ENCODE peak calls at places on chromosomes 11 and 22, in six cellular contexts. One of them, this sample, is unnamed.

GRCh38 chr22:37842015-37842793 is 1.9 kb downstream of the ANKRD54 start:
- DNase-seq in nephron progenitor cell: no peak
- DNase-seq in cardiac muscle cell: no peak
- DNase-seq in uterus: no peak
- DNase-seq in fibroblast of mammary gland: no peak
- DNase-seq in HFF-Myc: no peak
- DNase-seq in this sample: no peak

GRCh38 chr11:3105791-3106735 is 48.8 kb upstream of the CARS1 start:
- DNase-seq in nephron progenitor cell: no peak
- DNase-seq in cardiac muscle cell: no peak
- DNase-seq in HFF-Myc: no peak
- DNase-seq in uterus: no peak
- DNase-seq in fibroblast of mammary gland: no peak
- DNase-seq in this sample: no peak

GRCh38 chr11:72643547-72643946 is 30.7 kb downstream of the PDE2A start:
- DNase-seq in cardiac muscle cell: peak
- DNase-seq in fibroblast of mammary gland: peak
- DNase-seq in nephron progenitor cell: no peak
- DNase-seq in uterus: no peak
- DNase-seq in HFF-Myc: no peak
- DNase-seq in this sample: no peak

GRCh38 chr22:30636226-30637077 is 871 bp downstream of the SLC35E4 start:
- DNase-seq in nephron progenitor cell: no peak
- DNase-seq in cardiac muscle cell: no peak
- DNase-seq in fibroblast of mammary gland: peak
- DNase-seq in HFF-Myc: no peak
- DNase-seq in uterus: peak
- DNase-seq in this sample: no peak

GRCh38 chr22:31241200-31241599 is 29.1 kb downstream of the LIMK2 start:
- DNase-seq in uterus: no peak
- DNase-seq in fibroblast of mammary gland: no peak
- DNase-seq in HFF-Myc: no peak
- DNase-seq in cardiac muscle cell: no peak
- DNase-seq in nephron progenitor cell: no peak
- DNase-seq in this sample: no peak

GRCh38 chr11:119608781-119609180 is 120.2 kb downstream of the NECTIN1 start:
- DNase-seq in fibroblast of mammary gland: no peak
- DNase-seq in nephron progenitor cell: no peak
- DNase-seq in cardiac muscle cell: no peak
- DNase-seq in uterus: no peak
- DNase-seq in HFF-Myc: no peak
- DNase-seq in this sample: no peak

GRCh38 chr22:49247194-49247924 is 580.3 kb downstream of the BRD1 start:
- DNase-seq in nephron progenitor cell: no peak
- DNase-seq in uterus: no peak
- DNase-seq in fibroblast of mammary gland: no peak
- DNase-seq in HFF-Myc: no peak
- DNase-seq in cardiac muscle cell: no peak
- DNase-seq in this sample: no peak

GRCh38 chr11:105611414-105611813 is 1.5 kb downstream of the GRIA4 start:
- DNase-seq in cardiac muscle cell: no peak
- DNase-seq in HFF-Myc: no peak
- DNase-seq in fibroblast of mammary gland: no peak
- DNase-seq in nephron progenitor cell: no peak
- DNase-seq in uterus: no peak
- DNase-seq in this sample: no peak

GRCh38 chr11:34475656-34476055 is 36.9 kb downstream of the CAT start:
- DNase-seq in fibroblast of mammary gland: no peak
- DNase-seq in uterus: no peak
- DNase-seq in cardiac muscle cell: no peak
- DNase-seq in HFF-Myc: no peak
- DNase-seq in nephron progenitor cell: no peak
- DNase-seq in this sample: no peak

GRCh38 chr11:114088836-114089235 is 29.3 kb downstream of the ZBTB16 start:
- DNase-seq in nephron progenitor cell: no peak
- DNase-seq in fibroblast of mammary gland: no peak
- DNase-seq in uterus: peak
- DNase-seq in cardiac muscle cell: no peak
- DNase-seq in HFF-Myc: no peak
- DNase-seq in this sample: no peak

GRCh38 chr11:61675826-61676225 is 4.4 kb upstream of the DAGLA start:
- DNase-seq in nephron progenitor cell: no peak
- DNase-seq in HFF-Myc: no peak
- DNase-seq in cardiac muscle cell: no peak
- DNase-seq in fibroblast of mammary gland: no peak
- DNase-seq in uterus: no peak
- DNase-seq in this sample: no peak

GRCh38 chr11:61670626-61671025 is 9.6 kb upstream of the DAGLA start:
- DNase-seq in uterus: no peak
- DNase-seq in fibroblast of mammary gland: no peak
- DNase-seq in HFF-Myc: no peak
- DNase-seq in nephron progenitor cell: no peak
- DNase-seq in cardiac muscle cell: no peak
- DNase-seq in this sample: no peak

GRCh38 chr11:61667684-61668320 is 12.4 kb upstream of the DAGLA start:
- DNase-seq in uterus: no peak
- DNase-seq in HFF-Myc: no peak
- DNase-seq in cardiac muscle cell: no peak
- DNase-seq in nephron progenitor cell: no peak
- DNase-seq in fibroblast of mammary gland: no peak
- DNase-seq in this sample: no peak

GRCh38 chr11:61669417-61669816 is 10.8 kb upstream of the DAGLA start:
- DNase-seq in cardiac muscle cell: no peak
- DNase-seq in uterus: no peak
- DNase-seq in nephron progenitor cell: no peak
- DNase-seq in fibroblast of mammary gland: no peak
- DNase-seq in HFF-Myc: no peak
- DNase-seq in this sample: no peak

DNA sequence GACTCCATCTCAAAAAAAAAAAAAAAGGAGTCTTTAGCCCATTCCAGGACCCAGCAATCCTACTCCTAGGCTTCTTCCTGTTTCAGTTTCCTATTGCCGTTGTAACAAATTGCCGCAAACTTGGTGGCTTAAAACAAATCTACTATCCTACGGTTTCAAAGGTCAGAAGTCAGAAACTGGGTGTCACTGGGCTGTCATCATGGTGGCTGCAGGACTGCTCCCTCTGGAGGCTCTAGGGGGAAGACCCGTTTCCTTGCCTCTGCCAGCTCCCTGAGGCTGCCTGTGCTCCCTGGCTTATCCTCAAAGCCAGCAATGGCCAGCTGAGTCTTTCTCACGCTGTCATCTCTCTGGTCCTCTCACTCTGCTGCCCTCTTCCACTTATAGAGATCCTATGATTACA is 8.7 kb upstream of the DAGLA start:
- DNase-seq in nephron progenitor cell: no peak
- DNase-seq in uterus: no peak
- DNase-seq in cardiac muscle cell: no peak
- DNase-seq in HFF-Myc: no peak
- DNase-seq in fibroblast of mammary gland: no peak
- DNase-seq in this sample: no peak
- TF ChIP-seq CTCF in nephron progenitor cell: no peak
- TF ChIP-seq CTCF in uterus: no peak
- TF ChIP-seq CTCF in cardiac muscle cell: peak
- TF ChIP-seq CTCF in HFF-Myc: peak
- TF ChIP-seq CTCF in fibroblast of mammary gland: peak
- TF ChIP-seq CTCF in this sample: no peak

GRCh38 chr22:36409911-36410756 is 22.4 kb upstream of the MYH9 start:
- DNase-seq in cardiac muscle cell: peak
- DNase-seq in nephron progenitor cell: peak
- DNase-seq in HFF-Myc: no peak
- DNase-seq in uterus: peak
- DNase-seq in fibroblast of mammary gland: no peak
- DNase-seq in this sample: no peak
- TF ChIP-seq CTCF in cardiac muscle cell: no peak
- TF ChIP-seq CTCF in nephron progenitor cell: no peak
- TF ChIP-seq CTCF in HFF-Myc: no peak
- TF ChIP-seq CTCF in uterus: no peak
- TF ChIP-seq CTCF in fibroblast of mammary gland: no peak
- TF ChIP-seq CTCF in this sample: no peak

DNA sequence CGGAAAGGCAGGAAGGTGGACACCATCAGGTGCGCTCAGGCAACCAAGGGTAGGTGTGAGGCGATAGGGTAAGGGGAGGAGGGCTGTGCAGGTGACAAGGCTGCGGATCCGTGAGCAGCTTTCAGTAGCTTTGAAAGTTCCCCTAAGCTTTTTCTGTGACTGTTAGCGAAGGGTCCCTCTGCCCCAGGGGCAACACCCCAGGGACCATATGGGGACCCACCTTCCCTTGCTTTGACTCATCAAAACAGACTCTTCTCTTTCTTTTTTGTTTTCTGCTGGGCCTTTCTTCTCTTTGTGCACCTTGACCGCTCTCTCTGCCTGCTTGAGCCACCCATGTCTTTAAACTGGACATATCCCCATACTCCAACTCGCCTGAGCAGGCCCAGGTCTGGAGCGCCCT is 136.9 kb downstream of the FEZ1 start:
- DNase-seq in nephron progenitor cell: no peak
- DNase-seq in cardiac muscle cell: no peak
- DNase-seq in HFF-Myc: no peak
- DNase-seq in fibroblast of mammary gland: no peak
- DNase-seq in uterus: no peak
- DNase-seq in this sample: no peak
- TF ChIP-seq CTCF in nephron progenitor cell: no peak
- TF ChIP-seq CTCF in cardiac muscle cell: no peak
- TF ChIP-seq CTCF in HFF-Myc: no peak
- TF ChIP-seq CTCF in fibroblast of mammary gland: no peak
- TF ChIP-seq CTCF in uterus: no peak
- TF ChIP-seq CTCF in this sample: no peak

GRCh38 chr11:10261821-10262220 is 32.2 kb downstream of the SBF2 start:
- DNase-seq in uterus: no peak
- DNase-seq in nephron progenitor cell: no peak
- DNase-seq in cardiac muscle cell: no peak
- DNase-seq in HFF-Myc: no peak
- DNase-seq in fibroblast of mammary gland: no peak
- DNase-seq in this sample: no peak
- TF ChIP-seq CTCF in uterus: no peak
- TF ChIP-seq CTCF in nephron progenitor cell: no peak
- TF ChIP-seq CTCF in cardiac muscle cell: no peak
- TF ChIP-seq CTCF in HFF-Myc: no peak
- TF ChIP-seq CTCF in fibroblast of mammary gland: no peak
- TF ChIP-seq CTCF in this sample: no peak

DNA sequence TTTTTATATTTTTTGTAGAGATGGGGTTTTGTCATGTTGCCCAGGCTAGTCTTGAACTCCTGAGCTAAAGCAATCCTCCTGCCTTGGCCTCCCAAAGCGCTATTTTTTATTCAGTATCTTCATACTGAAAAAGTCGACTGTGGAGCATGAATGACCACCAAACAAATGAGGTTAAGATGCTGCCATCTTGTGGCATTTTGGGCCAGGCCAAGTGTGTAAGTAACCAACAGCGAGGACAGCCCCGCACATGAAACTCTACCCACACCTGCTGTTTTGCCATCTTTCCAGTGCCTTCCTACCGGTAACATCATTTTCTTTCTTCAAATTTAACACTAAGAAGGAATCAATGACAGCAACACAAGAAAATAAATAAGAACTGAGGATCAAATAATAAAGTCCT is 32.2 kb upstream of the AQP11 start:
- DNase-seq in HFF-Myc: no peak
- DNase-seq in uterus: no peak
- DNase-seq in cardiac muscle cell: peak
- DNase-seq in fibroblast of mammary gland: peak
- DNase-seq in nephron progenitor cell: no peak
- DNase-seq in this sample: no peak
- TF ChIP-seq CTCF in HFF-Myc: peak
- TF ChIP-seq CTCF in uterus: no peak
- TF ChIP-seq CTCF in cardiac muscle cell: peak
- TF ChIP-seq CTCF in fibroblast of mammary gland: peak
- TF ChIP-seq CTCF in nephron progenitor cell: peak
- TF ChIP-seq CTCF in this sample: no peak

DNA sequence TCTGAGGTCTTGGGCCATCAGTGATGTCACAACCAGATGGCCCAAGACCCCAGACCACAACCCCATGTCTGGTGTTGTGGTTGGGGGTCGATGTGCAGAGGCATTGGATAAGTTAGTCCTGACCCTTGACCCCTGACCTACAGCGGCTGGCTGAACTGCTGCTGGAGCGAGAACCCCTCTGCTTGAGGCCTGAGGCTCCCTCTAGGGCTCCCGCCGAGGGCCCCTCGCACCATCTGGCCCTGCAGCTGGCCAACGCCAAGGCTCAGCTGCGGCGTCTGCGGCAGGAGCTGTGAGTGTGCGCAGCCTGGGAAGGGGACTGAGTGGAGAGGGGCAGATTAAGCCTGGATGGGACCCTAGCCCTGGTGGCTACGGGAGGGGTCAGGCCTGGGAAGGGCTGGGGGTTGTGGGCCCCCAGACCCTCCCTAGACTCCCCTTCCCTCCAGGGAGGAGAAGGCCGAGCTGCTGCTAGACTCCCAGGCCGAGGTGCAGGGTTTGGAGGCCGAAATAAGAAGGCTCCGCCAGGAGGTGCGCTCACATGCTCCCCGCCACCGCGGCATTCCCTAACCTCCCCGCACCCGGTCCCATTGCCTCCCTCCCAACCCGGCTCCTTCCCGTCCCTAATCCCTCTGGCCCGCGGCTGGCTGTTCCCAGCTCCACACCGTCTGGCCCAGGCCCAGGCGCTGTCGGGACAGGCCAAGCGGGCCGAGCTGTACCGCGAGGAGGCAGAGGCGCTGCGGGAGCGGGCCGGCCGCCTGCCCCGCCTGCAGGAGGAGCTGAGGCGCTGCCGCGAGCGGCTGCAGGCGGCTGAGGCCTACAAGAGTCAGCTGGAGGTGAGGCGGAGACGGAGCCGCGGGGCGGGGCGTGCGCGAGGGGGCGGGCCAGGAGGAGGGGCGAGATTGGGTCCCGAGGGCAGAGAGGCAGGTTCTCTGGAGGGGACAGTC is 2.1 kb downstream of the CCDC88B start:
- DNase-seq in uterus: peak
- DNase-seq in cardiac muscle cell: peak
- DNase-seq in HFF-Myc: peak
- DNase-seq in fibroblast of mammary gland: peak
- DNase-seq in nephron progenitor cell: peak
- DNase-seq in this sample: peak
- TF ChIP-seq CTCF in uterus: peak
- TF ChIP-seq CTCF in cardiac muscle cell: peak
- TF ChIP-seq CTCF in HFF-Myc: peak
- TF ChIP-seq CTCF in fibroblast of mammary gland: no peak
- TF ChIP-seq CTCF in nephron progenitor cell: peak
- TF ChIP-seq CTCF in this sample: peak

GRCh38 chr22:25051073-25051472 is 98.6 kb downstream of the KIAA1671 start:
- DNase-seq in HFF-Myc: no peak
- DNase-seq in cardiac muscle cell: no peak
- DNase-seq in fibroblast of mammary gland: no peak
- DNase-seq in uterus: no peak
- DNase-seq in nephron progenitor cell: no peak
- DNase-seq in this sample: no peak

GRCh38 chr22:25051983-25052710 is 99.6 kb downstream of the KIAA1671 start:
- DNase-seq in uterus: no peak
- DNase-seq in HFF-Myc: no peak
- DNase-seq in cardiac muscle cell: no peak
- DNase-seq in fibroblast of mammary gland: no peak
- DNase-seq in nephron progenitor cell: no peak
- DNase-seq in this sample: no peak

GRCh38 chr22:25049770-25050169 is 97.3 kb downstream of the KIAA1671 start:
- DNase-seq in fibroblast of mammary gland: no peak
- DNase-seq in HFF-Myc: no peak
- DNase-seq in cardiac muscle cell: no peak
- DNase-seq in nephron progenitor cell: no peak
- DNase-seq in uterus: no peak
- DNase-seq in this sample: no peak

GRCh38 chr22:25048659-25049657 is 96.4 kb downstream of the KIAA1671 start:
- DNase-seq in HFF-Myc: peak
- DNase-seq in cardiac muscle cell: peak
- DNase-seq in uterus: peak
- DNase-seq in nephron progenitor cell: peak
- DNase-seq in fibroblast of mammary gland: peak
- DNase-seq in this sample: peak

GRCh38 chr22:25050566-25050965 is 98.0 kb downstream of the KIAA1671 start:
- DNase-seq in fibroblast of mammary gland: no peak
- DNase-seq in HFF-Myc: no peak
- DNase-seq in nephron progenitor cell: no peak
- DNase-seq in cardiac muscle cell: no peak
- DNase-seq in uterus: no peak
- DNase-seq in this sample: no peak
- TF ChIP-seq CTCF in fibroblast of mammary gland: no peak
- TF ChIP-seq CTCF in HFF-Myc: no peak
- TF ChIP-seq CTCF in nephron progenitor cell: no peak
- TF ChIP-seq CTCF in cardiac muscle cell: no peak
- TF ChIP-seq CTCF in uterus: no peak
- TF ChIP-seq CTCF in this sample: no peak